ENCODE peak calls at places on chromosomes 7 and 10, in ten cellular contexts. G is BJ; V is AG04450; R is IMR-90; F is CD8-positive, alpha-beta T cell; O is WERI-Rb-1; T is body of pancreas; D is stomach; S is fibroblast of lung; L is H1. Z is an unnamed sample.

GRCh38 chr7:20348408-20348807 is 17.7 kb downstream of the ITGB8 start:
- DNase-seq in G (no peak), V (no peak), R (no peak), F (no peak), O (no peak), T (no peak), D (no peak), S (no peak), L (no peak), Z (no peak)

GRCh38 chr10:11866199-11866925 is 43.2 kb downstream of the PROSER2 start:
- DNase-seq in G (no peak), V (no peak), R (no peak), F (no peak), O (no peak), T (no peak), D (no peak), S (no peak), L (no peak), Z (no peak)

GRCh38 chr10:129853236-129853946 is 110.7 kb downstream of the EBF3 start:
- DNase-seq in G (no peak), V (no peak), R (peak), F (no peak), O (no peak), T (no peak), D (no peak), S (no peak), L (no peak), Z (no peak)

GRCh38 chr10:16957038-16957437 is 139.8 kb upstream of the RSU1 start:
- DNase-seq in G (no peak), V (no peak), R (no peak), F (no peak), O (no peak), T (no peak), D (no peak), S (no peak), L (no peak), Z (no peak)

GRCh38 chr10:3757638-3758490 is 27.1 kb downstream of the KLF6 start:
- DNase-seq in G (no peak), V (no peak), R (no peak), F (peak), O (no peak), T (no peak), D (no peak), S (no peak), L (no peak), Z (no peak)

GRCh38 chr10:42951486-42952251 is 125.2 kb upstream of the RET start:
- DNase-seq in G (no peak), V (no peak), R (no peak), F (peak), O (no peak), T (peak), D (peak), S (no peak), L (peak), Z (peak)

GRCh38 chr10:94403034-94403822 is 887 bp downstream of the TBC1D12 start:
- DNase-seq in G (no peak), V (peak), R (peak), F (peak), O (peak), T (peak), D (peak), S (peak), L (peak), Z (peak)

GRCh38 chr7:1432411-1433082 is 26.7 kb downstream of the MICALL2 start:
- DNase-seq in G (no peak), V (no peak), R (peak), F (peak), O (peak), T (peak), D (peak), S (peak), L (peak), Z (peak)

GRCh38 chr10:121974019-121974534 is 940 bp downstream of the NSMCE4A start:
- DNase-seq in G (no peak), V (no peak), R (no peak), F (no peak), O (no peak), T (no peak), D (no peak), S (no peak), L (no peak), Z (no peak)

GRCh38 chr10:121974535-121975294 is at the start of gene NSMCE4A:
- DNase-seq in G (no peak), V (peak), R (peak), F (peak), O (peak), T (peak), D (peak), S (peak), L (peak), Z (peak)

GRCh38 chr10:121978511-121978910 is 3.5 kb upstream of the NSMCE4A start:
- DNase-seq in G (no peak), V (no peak), R (no peak), F (no peak), O (no peak), T (no peak), D (no peak), S (no peak), L (no peak), Z (no peak)

GRCh38 chr10:121976607-121977006 is 1.6 kb upstream of the NSMCE4A start:
- DNase-seq in G (no peak), V (no peak), R (no peak), F (no peak), O (no peak), T (no peak), D (no peak), S (no peak), L (no peak), Z (no peak)

DNA sequence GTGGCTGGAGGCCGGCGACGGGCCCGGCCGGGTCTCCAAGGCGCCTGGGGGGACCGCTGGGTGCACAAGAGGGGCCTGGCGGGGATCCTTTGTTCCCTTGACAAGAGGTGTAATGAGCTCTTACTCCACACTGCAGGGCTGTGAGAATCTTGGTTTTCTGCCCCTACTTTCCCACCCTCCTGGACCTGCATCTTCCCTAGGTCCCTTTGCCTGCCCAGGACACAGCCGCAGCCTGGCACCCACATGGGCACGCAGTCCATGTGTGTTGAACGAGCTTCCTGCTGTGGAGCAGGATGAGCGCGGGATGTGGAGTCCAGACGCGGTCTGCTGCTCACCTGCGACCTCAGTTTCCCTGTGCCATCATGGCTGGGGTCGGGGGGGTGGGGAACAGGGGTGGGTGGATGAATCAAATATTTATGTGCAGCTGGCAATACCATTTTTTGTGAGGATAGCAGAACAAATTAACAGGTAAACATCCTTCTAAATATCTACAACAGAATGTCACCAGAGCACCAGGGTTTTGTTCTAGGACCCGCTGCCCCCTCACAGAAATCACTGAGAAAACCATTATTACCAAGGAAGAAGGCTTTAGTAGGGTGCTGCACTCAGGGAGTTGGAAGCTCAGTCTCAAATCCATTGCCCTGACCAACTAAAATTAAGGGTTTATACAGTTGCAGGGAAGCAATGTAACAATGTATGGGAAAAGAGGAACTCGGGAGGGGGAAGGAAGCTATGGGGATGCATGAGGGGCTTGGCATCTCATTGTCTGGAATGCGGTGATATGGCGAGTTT is 474 bp upstream of the NSMCE4A start:
- DNase-seq in G (no peak), V (no peak), R (no peak), F (no peak), O (no peak), T (no peak), D (no peak), S (no peak), L (no peak), Z (no peak)
- TF ChIP-seq CTCF in G (peak), V (no peak), R (no peak), F (no peak), O (no peak), T (no peak), D (no peak), S (no peak), L (no peak), Z (peak)

DNA sequence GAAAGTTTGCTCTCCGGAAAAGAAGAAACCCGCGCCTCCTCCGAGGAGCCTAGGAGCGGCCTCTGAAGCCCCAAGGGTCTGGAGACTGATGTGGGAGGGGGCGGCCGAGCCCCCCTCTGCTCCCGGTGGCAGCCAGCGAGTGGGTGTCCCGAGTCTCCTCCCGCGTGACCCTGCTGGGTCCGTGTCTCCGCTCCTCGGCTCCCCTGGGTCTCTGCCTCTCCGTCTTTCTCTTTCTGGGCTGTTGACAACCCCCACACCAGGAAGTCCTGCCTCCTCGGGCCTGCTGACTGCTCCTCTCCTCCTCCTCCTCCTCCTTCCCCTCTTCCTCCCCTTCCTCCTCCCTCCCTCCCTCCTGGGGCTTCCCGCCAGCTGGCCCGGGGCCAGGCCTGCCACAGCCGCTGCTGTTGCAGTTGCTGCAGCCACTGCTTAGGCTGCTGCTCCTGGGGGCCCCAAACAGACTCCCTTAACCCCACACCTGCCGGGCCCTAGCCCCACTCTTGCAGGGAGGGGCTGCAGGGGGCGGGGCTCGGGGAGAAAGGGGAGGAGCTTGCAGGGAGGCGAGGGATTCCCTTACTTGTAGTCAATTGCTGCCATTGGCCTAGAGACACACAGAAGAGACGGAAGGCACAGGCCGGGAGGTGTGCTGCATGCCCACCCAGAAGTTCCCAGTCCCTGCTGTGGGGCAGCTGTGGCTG is at the start of gene TSC22D4:
- DNase-seq in G (peak), V (peak), R (peak), F (peak), O (peak), T (peak), D (peak), S (peak), L (peak), Z (peak)
- TF ChIP-seq CTCF in G (no peak), V (no peak), R (no peak), F (no peak), O (no peak), T (no peak), D (no peak), S (no peak), L (peak), Z (no peak)

DNA sequence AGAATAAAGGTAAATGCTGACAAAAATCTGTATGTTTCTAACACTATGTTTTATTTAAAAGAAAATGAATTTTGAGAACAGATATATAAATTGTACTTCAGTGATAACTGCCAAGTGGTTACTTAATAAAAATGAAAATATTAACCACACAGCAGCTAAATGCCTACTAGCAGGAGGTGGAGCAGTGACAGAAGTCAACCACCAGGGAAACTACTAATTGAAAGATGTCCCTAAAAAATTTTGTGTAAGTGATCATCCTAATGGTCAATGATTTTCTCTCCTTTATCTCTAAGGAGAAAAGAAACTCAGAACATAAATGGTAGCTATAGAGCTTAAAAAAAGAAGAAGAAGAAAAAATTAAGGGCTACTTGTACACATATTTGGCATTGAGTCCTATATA is 22.9 kb downstream of the WNT16 start:
- DNase-seq in G (no peak), V (no peak), R (no peak), F (no peak), O (no peak), T (no peak), D (no peak), S (no peak), L (no peak), Z (no peak)
- TF ChIP-seq CTCF in G (no peak), V (no peak), R (no peak), F (no peak), O (no peak), T (no peak), D (no peak), S (no peak), L (no peak), Z (no peak)

DNA sequence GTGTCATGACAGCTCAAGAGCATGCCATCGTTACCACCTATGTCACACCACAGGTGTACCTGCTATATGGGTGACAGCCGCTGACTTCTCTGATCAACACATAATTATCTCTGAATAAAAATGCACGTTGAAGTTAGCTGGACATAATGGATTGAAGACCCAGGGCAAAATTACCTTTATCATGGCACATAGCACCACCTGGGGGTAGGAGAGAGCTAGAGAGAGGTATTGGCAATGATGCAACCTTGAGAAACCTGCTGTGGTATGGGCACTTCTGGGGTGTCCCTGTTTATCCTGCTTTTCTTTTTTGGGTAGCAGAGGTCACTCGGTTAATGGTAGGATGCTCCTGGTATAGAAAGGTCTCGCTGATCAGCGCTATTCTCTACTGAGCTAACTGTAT is 323.3 kb downstream of the TFEC start:
- DNase-seq in G (no peak), V (no peak), R (peak), F (no peak), O (peak), T (peak), D (no peak), S (peak), L (no peak), Z (no peak)
- TF ChIP-seq CTCF in G (peak), V (peak), R (peak), F (no peak), O (peak), T (peak), D (no peak), S (no peak), L (peak), Z (no peak)

GRCh38 chr7:94510582-94511456 is 1.2 kb downstream of the CASD1 start:
- DNase-seq in G (no peak), V (no peak), R (peak), F (peak), O (no peak), T (peak), D (peak), S (peak), L (no peak), Z (peak)

GRCh38 chr7:94509264-94509878 is at the start of gene CASD1:
- DNase-seq in G (no peak), V (no peak), R (peak), F (peak), O (peak), T (peak), D (peak), S (peak), L (peak), Z (peak)

GRCh38 chr7:94507962-94508361 is 1.6 kb upstream of the CASD1 start:
- DNase-seq in G (no peak), V (no peak), R (no peak), F (no peak), O (no peak), T (no peak), D (no peak), S (no peak), L (no peak), Z (no peak)

GRCh38 chr7:94511763-94512162 is 2.2 kb downstream of the CASD1 start:
- DNase-seq in G (no peak), V (no peak), R (peak), F (no peak), O (no peak), T (no peak), D (no peak), S (peak), L (no peak), Z (no peak)

DNA sequence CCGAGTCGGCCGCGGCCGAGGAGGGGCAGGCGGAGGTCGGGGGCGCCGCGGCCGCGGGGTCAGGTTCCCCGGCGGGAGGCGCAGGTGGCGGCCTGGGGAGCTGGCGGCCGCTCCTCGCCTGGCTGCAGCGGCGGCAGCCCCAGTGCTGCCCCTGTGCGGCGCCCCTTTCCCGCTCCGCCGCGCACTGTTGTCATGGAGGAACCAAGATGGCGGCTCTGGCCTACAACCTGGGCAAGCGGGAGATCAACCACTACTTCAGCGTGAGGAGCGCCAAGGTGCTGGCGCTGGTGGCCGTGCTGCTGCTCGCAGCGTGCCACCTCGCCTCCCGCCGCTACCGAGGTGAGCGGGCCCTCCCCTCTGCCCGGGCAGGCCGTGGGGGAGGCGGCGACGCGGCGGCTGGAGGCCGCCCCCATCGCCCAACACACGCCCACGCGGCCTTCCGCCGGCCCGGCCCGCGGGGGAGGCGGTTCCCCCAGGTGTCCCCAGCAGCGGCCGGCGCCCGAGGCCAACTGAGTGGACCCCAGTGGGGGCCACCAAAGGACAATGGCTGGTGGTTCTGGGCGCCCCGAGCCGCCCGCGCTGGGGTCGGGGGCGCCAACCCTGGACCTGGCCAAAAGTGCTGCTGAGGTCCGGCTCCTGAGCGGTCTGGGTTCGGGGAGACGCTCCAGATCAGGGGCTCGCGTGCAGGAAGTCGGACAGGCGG is 421 bp downstream of the CASD1 start:
- DNase-seq in G (no peak), V (no peak), R (peak), F (peak), O (peak), T (peak), D (peak), S (peak), L (peak), Z (peak)
- TF ChIP-seq CTCF in G (peak), V (peak), R (peak), F (no peak), O (peak), T (no peak), D (no peak), S (no peak), L (no peak), Z (no peak)

GRCh38 chr10:32211046-32211363 is 136.0 kb downstream of the EPC1 start:
- DNase-seq in G (no peak), V (no peak), R (no peak), F (no peak), O (no peak), T (no peak), D (no peak), S (no peak), L (no peak), Z (no peak)

GRCh38 chr10:32204606-32205005 is 142.4 kb downstream of the EPC1 start:
- DNase-seq in G (no peak), V (no peak), R (no peak), F (no peak), O (no peak), T (no peak), D (no peak), S (no peak), L (no peak), Z (no peak)

GRCh38 chr10:32205666-32206065 is 141.3 kb downstream of the EPC1 start:
- DNase-seq in G (no peak), V (no peak), R (peak), F (no peak), O (no peak), T (no peak), D (no peak), S (peak), L (no peak), Z (no peak)

GRCh38 chr10:32207544-32207943 is 139.4 kb downstream of the EPC1 start:
- DNase-seq in G (no peak), V (no peak), R (peak), F (peak), O (peak), T (peak), D (peak), S (peak), L (peak), Z (peak)

DNA sequence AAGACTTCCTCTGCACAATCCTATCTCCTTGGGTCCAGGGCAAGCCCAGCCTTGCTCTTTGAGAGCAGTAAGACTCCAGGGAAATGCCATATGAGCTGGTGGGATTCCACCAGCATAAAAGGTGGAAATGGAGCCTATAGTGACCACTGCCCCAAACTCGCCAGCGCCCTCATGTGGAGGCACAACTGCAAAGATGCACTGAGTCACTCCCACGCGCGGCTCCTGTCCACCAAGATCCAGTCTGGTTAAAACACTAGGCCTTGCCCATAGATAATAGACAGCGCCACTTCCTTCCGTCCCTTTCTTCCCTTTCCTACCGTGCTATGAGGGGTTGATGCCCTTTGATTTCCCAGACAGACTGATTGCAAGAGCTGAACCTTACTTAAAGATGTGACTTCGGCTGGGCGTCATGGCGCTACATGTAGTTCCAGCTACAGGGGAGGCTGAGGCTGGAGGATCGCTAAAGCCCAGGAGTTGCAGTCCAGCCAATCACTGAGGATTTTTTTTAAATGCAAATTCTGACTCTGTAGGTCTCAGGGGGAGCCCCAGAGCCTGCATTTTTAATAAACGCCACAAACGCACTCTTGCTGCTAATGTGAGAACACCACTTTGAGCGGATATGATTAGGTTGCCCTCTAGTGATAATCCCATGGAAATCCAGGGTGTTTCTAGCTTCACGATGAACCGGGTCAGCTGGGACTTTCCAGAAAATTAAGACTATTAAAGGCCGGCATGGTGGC is 136.5 kb downstream of the EPC1 start:
- DNase-seq in G (no peak), V (no peak), R (peak), F (no peak), O (no peak), T (peak), D (no peak), S (peak), L (peak), Z (no peak)
- TF ChIP-seq CTCF in G (peak), V (peak), R (peak), F (no peak), O (peak), T (peak), D (peak), S (peak), L (peak), Z (peak)

Z was measured in breast epithelium.